ENCODE peak calls at places on chromosomes 5 and 9, in six cellular contexts. L, U, D, M, F and S are unnamed samples.

GRCh38 chr9:136385015-136385414 is 11.5 kb upstream of the CARD9 start:
- DNase-seq in L (no peak), U (no peak), D (no peak), M (no peak), F (no peak), S (no peak)

GRCh38 chr9:522658-523057 is 308.0 kb downstream of the DOCK8 start:
- DNase-seq in L (no peak), U (no peak), D (no peak), M (no peak), F (no peak), S (no peak)

GRCh38 chr9:127698985-127699670 is 7.7 kb upstream of the CFAP157 start:
- DNase-seq in L (peak; percentile 96), U (peak; percentile 97), D (peak; percentile 99), M (peak; percentile 99), F (peak; percentile 97), S (peak; percentile 90)

GRCh38 chr5:165397521-165397920 is 1892.1 kb downstream of the MAT2B start:
- DNase-seq in L (no peak), U (no peak), D (no peak), M (no peak), F (no peak), S (no peak)

GRCh38 chr9:96383165-96383939 is at the start of gene SLC35D2:
- DNase-seq in L (peak; percentile 76), U (peak; percentile 54), D (peak; percentile 75), M (peak; percentile 69), F (peak; percentile 86), S (no peak)

GRCh38 chr5:173829826-173830225 is 58.3 kb upstream of the CPEB4 start:
- DNase-seq in L (no peak), U (no peak), D (no peak), M (no peak), F (no peak), S (no peak)

GRCh38 chr5:37002176-37002751 is 125.7 kb downstream of the NIPBL start:
- DNase-seq in L (no peak), U (no peak), D (no peak), M (no peak), F (no peak), S (no peak)

GRCh38 chr9:35274988-35275387 is 113.2 kb downstream of the UNC13B start:
- DNase-seq in L (no peak), U (no peak), D (no peak), M (no peak), F (no peak), S (no peak)

GRCh38 chr5:139167952-139168720 is 30.0 kb downstream of the SIL1 start:
- DNase-seq in L (no peak), U (no peak), D (no peak), M (no peak), F (no peak), S (no peak)
- H3K4me3 ChIP-seq in L (no peak overlapping the region), U (no peak overlapping the region), D (no peak overlapping the region), M (no peak overlapping the region), F (no peak overlapping the region), S (no peak overlapping the region)

GRCh38 chr5:180817847-180818246 is 15.2 kb upstream of the MGAT1 start:
- DNase-seq in L (no peak), U (no peak), D (peak; percentile 49), M (no peak), F (no peak), S (no peak)
- H3K27ac ChIP-seq in L (peak overlapping the region; percentile 91), U (no peak overlapping the region), D (peak overlapping the region; percentile 57), M (no peak overlapping the region), F (no peak overlapping the region), S (no peak overlapping the region)

GRCh38 chr9:131609116-131609830 is 64.0 kb downstream of the PRRT1B start:
- DNase-seq in L (no peak), U (peak; percentile 77), D (peak; percentile 89), M (peak; percentile 76), F (no peak), S (no peak)
- H3K4me3 ChIP-seq in L (peak overlapping the region; percentile 18), U (no peak overlapping the region), D (no peak overlapping the region), M (no peak overlapping the region), F (no peak overlapping the region), S (no peak overlapping the region)

GRCh38 chr9:132087438-132088030 is 7.9 kb upstream of the MED27 start:
- DNase-seq in L (no peak), U (no peak), D (no peak), M (no peak), F (no peak), S (no peak)
- H3K27ac ChIP-seq in L (no peak overlapping the region), U (no peak overlapping the region), D (no peak overlapping the region), M (no peak overlapping the region), F (no peak overlapping the region), S (no peak overlapping the region)